ENCODE peak calls at places on chromosomes 2 and 18, in six cellular contexts. K is heart left ventricle, T is prostate gland, B is endothelial cell, N is BE2C, I is epithelial cell of esophagus. W is an unnamed sample.

GRCh38 chr2:199929257-199929656 is 18.2 kb downstream of the C2orf69 start:
- DNase-seq in B (no peak), K (no peak), N (no peak), T (no peak), I (no peak), W (no peak)

GRCh38 chr2:14896280-14896679 is 263.8 kb downstream of the LRATD1 start:
- DNase-seq in K (no peak), T (no peak), B (no peak), N (no peak), I (no peak), W (no peak)

GRCh38 chr2:43110442-43110871 is 115.9 kb downstream of the ZFP36L2 start:
- DNase-seq in I (no peak), N (no peak), K (no peak), T (no peak), B (no peak), W (peak)

GRCh38 chr2:130798472-130799221 is 38.1 kb upstream of the ARHGEF4 start:
- DNase-seq in N (peak), I (peak), T (no peak), B (peak), K (peak), W (no peak)

GRCh38 chr2:181672255-181673008 is 7.9 kb downstream of the NEUROD1 start:
- DNase-seq in K (no peak), I (no peak), T (no peak), B (no peak), N (no peak), W (no peak)

GRCh38 chr2:1976725-1977416 is 232.6 kb upstream of the PXDN start:
- DNase-seq in K (no peak), I (no peak), T (no peak), N (no peak), B (no peak), W (no peak)

GRCh38 chr2:218850796-218851195 is 8.8 kb upstream of the WNT6 start:
- DNase-seq in T (no peak), K (no peak), N (no peak), I (no peak), B (no peak), W (no peak)

GRCh38 chr2:216635701-216636541 is 2.7 kb downstream of the IGFBP2 start:
- DNase-seq in B (peak), N (no peak), K (no peak), I (no peak), T (no peak), W (no peak)

GRCh38 chr2:246489-247145 is 17.2 kb downstream of the SH3YL1 start:
- DNase-seq in N (peak), T (peak), K (no peak), B (peak), I (peak), W (peak)

GRCh38 chr2:189819297-189819704 is 35.1 kb downstream of the PMS1 start:
- DNase-seq in T (no peak), N (no peak), I (peak), K (no peak), B (no peak), W (no peak)

GRCh38 chr2:43224131-43224570 is 2.3 kb downstream of the ZFP36L2 start:
- DNase-seq in I (peak), B (peak), T (peak), N (peak), K (peak), W (peak)

GRCh38 chr2:237440819-237441281 is 26.9 kb upstream of the COL6A3 start:
- DNase-seq in T (no peak), I (no peak), B (no peak), N (no peak), K (no peak), W (no peak)

GRCh38 chr2:102002229-102002628 is 10.5 kb downstream of the IL1R2 start:
- DNase-seq in T (no peak), N (no peak), I (no peak), K (no peak), B (no peak), W (no peak)

GRCh38 chr2:144430722-144431163 is 89.2 kb downstream of the ZEB2 start:
- DNase-seq in N (no peak), K (no peak), B (no peak), T (no peak), I (no peak), W (no peak)

GRCh38 chr2:45626387-45627010 is 15.4 kb upstream of the SRBD1 start:
- DNase-seq in I (no peak), B (no peak), K (no peak), T (peak), N (no peak), W (no peak)

GRCh38 chr2:70979626-70980025 is 1.2 kb downstream of the ANKRD53 start:
- DNase-seq in N (no peak), I (no peak), K (no peak), T (no peak), B (no peak), W (no peak)

GRCh38 chr2:170930132-170931109 is 1.4 kb downstream of the GORASP2 start:
- DNase-seq in T (no peak), N (no peak), B (peak), I (peak), K (no peak), W (peak)

GRCh38 chr2:171587567-171587966 is 65.3 kb downstream of the CYBRD1 start:
- DNase-seq in N (no peak), T (no peak), I (peak), K (no peak), B (no peak), W (no peak)

GRCh38 chr2:30915485-30915884 is 108.2 kb upstream of the CAPN13 start:
- DNase-seq in K (peak), N (peak), T (peak), I (peak), B (peak), W (peak)

GRCh38 chr18:78105611-78106010 is 856.0 kb downstream of the GALR1 start:
- DNase-seq in B (no peak), I (no peak), T (no peak), K (no peak), N (no peak), W (no peak)

GRCh38 chr18:59070181-59070912 is 69.3 kb upstream of the SEC11C start:
- DNase-seq in B (peak), N (peak), T (peak), K (peak), I (peak), W (peak)

GRCh38 chr18:59068672-59069071 is 71.0 kb upstream of the SEC11C start:
- DNase-seq in T (peak), B (no peak), K (no peak), I (no peak), N (no peak), W (no peak)

GRCh38 chr18:59065684-59066083 is 74.0 kb upstream of the SEC11C start:
- DNase-seq in I (peak), K (no peak), N (no peak), B (no peak), T (peak), W (no peak)

GRCh38 chr18:59063912-59064311 is 75.8 kb upstream of the SEC11C start:
- DNase-seq in I (no peak), K (no peak), T (no peak), B (no peak), N (no peak), W (no peak)

DNA sequence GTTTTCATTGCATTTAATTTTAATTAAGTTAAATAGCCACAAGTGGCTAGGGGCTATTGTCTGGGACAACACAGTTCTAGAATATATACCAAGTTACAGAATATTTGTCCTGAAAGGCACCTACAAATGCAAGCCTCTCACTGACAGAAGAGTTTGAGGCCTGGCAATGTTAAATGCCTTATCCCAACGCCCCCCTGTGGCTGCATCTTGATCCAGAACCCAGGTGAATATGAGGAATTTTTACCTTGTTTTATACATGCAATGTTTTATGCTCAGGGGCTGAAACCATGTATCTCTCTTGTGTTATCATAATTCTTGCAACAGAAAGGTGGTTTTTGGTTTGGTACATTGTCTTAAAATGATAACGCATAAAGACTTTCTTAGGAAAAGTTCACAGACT is 71.8 kb upstream of the SEC11C start:
- DNase-seq in K (no peak), B (peak), T (no peak), N (peak), I (peak), W (no peak)
- TF ChIP-seq CTCF in K (peak), B (peak), T (peak), N (peak), I (peak), W (peak)

GRCh38 chr2:152335016-152335850 is at the start of gene FMNL2:
- DNase-seq in B (peak), N (peak), K (peak), I (peak), T (peak), W (peak)
- TF ChIP-seq CTCF in B (no peak), N (no peak), K (no peak), I (no peak), T (no peak), W (no peak)

DNA sequence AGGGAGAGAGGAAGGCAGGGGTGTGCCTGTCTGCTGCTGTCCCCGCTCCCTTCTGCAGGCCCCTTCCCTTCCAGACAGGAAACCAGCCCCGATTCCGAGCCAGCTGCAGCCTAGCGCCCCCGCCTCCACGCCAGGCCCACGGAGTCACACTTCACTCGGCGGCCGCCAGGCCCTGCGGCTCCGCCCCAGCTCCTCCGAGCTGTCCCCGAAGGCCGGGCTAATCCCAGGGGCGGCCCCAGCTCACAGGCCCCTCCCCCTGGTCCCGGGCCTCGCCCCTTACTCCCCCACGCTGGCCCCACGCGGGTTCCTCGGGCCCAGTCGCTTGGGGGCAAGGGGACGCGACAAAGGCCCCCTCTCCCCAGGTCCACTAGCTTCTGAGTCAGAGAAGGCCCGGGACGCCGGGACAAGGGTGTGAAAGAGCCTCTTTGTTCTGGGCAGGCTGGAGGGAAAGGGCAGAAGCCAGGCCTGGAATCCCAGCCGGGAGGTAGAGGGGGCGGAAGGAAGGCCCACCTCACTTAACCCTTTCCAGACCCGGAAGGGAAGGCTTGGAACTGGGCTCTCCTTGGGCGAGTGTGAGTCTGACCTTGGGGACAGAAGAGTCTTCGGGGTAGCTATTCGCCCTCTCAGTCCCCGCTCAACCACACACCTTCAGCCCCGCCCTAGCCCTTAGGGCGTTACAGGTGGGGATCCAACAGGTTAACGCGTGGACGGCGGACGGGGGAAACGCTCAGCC is 1.2 kb downstream of the RTKN start:
- DNase-seq in K (peak), N (peak), T (peak), B (peak), I (peak), W (peak)
- TF ChIP-seq CTCF in K (peak), N (no peak), T (peak), B (no peak), I (no peak), W (no peak)

GRCh38 chr18:80171190-80171872 is 62.3 kb downstream of the ADNP2 start:
- DNase-seq in B (peak), I (peak), N (no peak), T (peak), K (no peak), W (no peak)
- TF ChIP-seq CTCF in B (peak), I (peak), N (peak), T (peak), K (peak), W (peak)

GRCh38 chr2:153766415-153766814 is 105.3 kb upstream of the GALNT13 start:
- DNase-seq in K (no peak), T (no peak), B (no peak), I (no peak), N (no peak), W (no peak)

DNA sequence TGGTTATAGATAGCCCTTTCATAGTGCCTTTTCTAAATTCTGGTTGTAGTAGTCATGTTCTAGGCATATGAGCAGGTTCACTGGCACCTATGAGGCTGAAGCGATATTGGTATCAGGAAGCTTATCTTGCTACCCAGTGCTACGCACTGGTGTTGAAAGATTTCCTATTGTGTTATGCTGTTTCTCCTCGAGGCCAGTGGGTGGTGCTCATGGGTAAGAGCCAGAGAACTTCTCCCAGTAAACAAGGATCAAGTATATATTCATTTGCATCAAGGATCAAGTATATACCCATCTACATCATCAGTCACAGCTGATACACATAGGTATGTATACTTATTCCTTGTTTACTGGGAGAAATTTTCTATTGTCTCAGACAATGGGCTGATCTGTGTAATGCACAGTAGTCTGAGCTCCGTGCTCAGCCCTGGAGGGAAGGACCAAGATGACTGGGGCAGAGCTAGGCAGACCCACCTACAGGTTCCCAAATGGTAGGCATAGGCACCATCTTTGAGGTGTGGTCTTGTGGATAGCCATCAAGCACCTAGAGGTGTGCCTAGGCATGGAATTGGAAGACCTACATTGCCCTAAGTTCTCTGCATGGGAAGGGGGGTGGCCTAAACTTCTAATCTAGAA is 101.2 kb upstream of the GALNT13 start:
- DNase-seq in T (no peak), N (no peak), I (peak), B (no peak), K (no peak), W (no peak)
- TF ChIP-seq CTCF in T (no peak), N (peak), I (peak), B (no peak), K (no peak), W (peak)

W was measured in PC-9.